ENCODE peak calls at places on chromosomes 11 and 22, in ten cellular contexts. Q is left ventricle myocardium inferior; M is progenitor cell of endocrine pancreas; G is neural progenitor cell; J is omental fat pad; X is endothelial cell; Z is CD4-positive, alpha-beta T cell; S is foreskin fibroblast; F is spleen; V is astrocyte of the spinal cord. I is an unnamed sample.

GRCh38 chr22:41683052-41683451 is 5.6 kb downstream of the SNU13 start:
- DNase-seq in X (no peak), F (peak), Q (no peak), Z (no peak), J (no peak), V (no peak), M (no peak), S (no peak), G (no peak), I (no peak)

GRCh38 chr11:102267602-102268001 is 49.7 kb upstream of the BIRC3 start:
- DNase-seq in F (no peak), J (no peak), S (peak), V (peak), Q (no peak), M (no peak), Z (no peak), X (no peak), G (no peak), I (no peak)

GRCh38 chr11:1749787-1750351 is 526 bp downstream of the IFITM10 start:
- DNase-seq in G (no peak), Z (no peak), F (peak), S (peak), X (no peak), M (no peak), Q (no peak), V (peak), J (no peak), I (peak)

GRCh38 chr11:75563978-75564552 is 2.0 kb downstream of the SERPINH1 start:
- DNase-seq in Z (no peak), M (peak), G (peak), V (peak), Q (peak), X (peak), S (peak), F (no peak), J (no peak), I (no peak)

GRCh38 chr11:113351490-113351889 is 36.1 kb upstream of the ANKK1 start:
- DNase-seq in F (no peak), M (no peak), G (no peak), Z (no peak), Q (no peak), V (no peak), X (no peak), S (no peak), J (no peak), I (no peak)

GRCh38 chr22:48535868-48536690 is 1291.6 kb downstream of the BRD1 start:
- DNase-seq in Q (no peak), F (no peak), V (no peak), G (no peak), J (no peak), Z (no peak), S (no peak), X (no peak), M (no peak), I (no peak)

GRCh38 chr22:26646158-26646557 is 11.2 kb upstream of the MIAT start:
- DNase-seq in Q (no peak), V (no peak), X (no peak), Z (no peak), S (peak), G (no peak), M (no peak), J (no peak), F (no peak), I (no peak)

GRCh38 chr11:134634897-134635831 is 223.1 kb upstream of the B3GAT1 start:
- DNase-seq in G (peak), Z (no peak), M (no peak), F (peak), J (no peak), V (no peak), Q (no peak), X (no peak), S (no peak), I (peak)

GRCh38 chr11:122229078-122229477 is 113.1 kb upstream of the BLID start:
- DNase-seq in Q (no peak), F (no peak), Z (no peak), J (no peak), X (no peak), S (peak), G (no peak), M (no peak), V (peak), I (no peak)

GRCh38 chr11:115504279-115505158 is at the start of gene CADM1:
- DNase-seq in G (peak), X (peak), Z (peak), M (peak), S (peak), Q (peak), F (peak), J (peak), V (peak), I (peak)

GRCh38 chr11:36306888-36307287 is 10.8 kb downstream of the PRR5L start:
- DNase-seq in S (peak), Z (no peak), Q (no peak), J (no peak), X (peak), V (peak), G (peak), F (no peak), M (no peak), I (no peak)

GRCh38 chr22:45757068-45757467 is 85.4 kb downstream of the ATXN10 start:
- DNase-seq in S (peak), G (peak), F (no peak), M (no peak), V (no peak), X (no peak), Z (no peak), Q (peak), J (no peak), I (no peak)

GRCh38 chr22:28882545-28882877 is 861 bp upstream of the ZNRF3 start:
- DNase-seq in J (no peak), Z (no peak), X (peak), F (no peak), G (no peak), V (peak), S (peak), M (no peak), Q (no peak), I (no peak)

GRCh38 chr22:30754971-30755759 is 60.5 kb downstream of the OSBP2 start:
- DNase-seq in G (peak), Z (peak), F (no peak), M (peak), V (peak), S (peak), J (peak), Q (peak), X (peak), I (no peak)

GRCh38 chr22:21632237-21632895 is at the start of gene CCDC116:
- DNase-seq in Z (peak), Q (no peak), S (no peak), G (peak), X (no peak), J (no peak), V (no peak), F (peak), M (no peak), I (peak)

GRCh38 chr11:130070109-130070828 is 575 bp downstream of the APLP2 start:
- DNase-seq in V (peak), F (peak), Q (peak), G (peak), J (no peak), X (peak), Z (peak), M (peak), S (peak), I (peak)

GRCh38 chr11:62918531-62918930 is 2.6 kb downstream of the CHRM1 start:
- DNase-seq in X (no peak), M (no peak), S (no peak), Q (no peak), Z (no peak), V (no peak), G (no peak), J (no peak), F (no peak), I (no peak)

GRCh38 chr22:40235418-40235817 is 57.7 kb downstream of the TNRC6B start:
- DNase-seq in G (no peak), M (no peak), Q (no peak), X (no peak), V (no peak), F (no peak), J (no peak), S (no peak), Z (no peak), I (no peak)

GRCh38 chr22:28116261-28116673 is 197.2 kb upstream of the PITPNB start:
- DNase-seq in J (no peak), X (no peak), Z (no peak), Q (peak), G (no peak), S (peak), V (peak), M (no peak), F (no peak), I (no peak)

GRCh38 chr11:68113986-68114385 is 7.2 kb downstream of the CHKA start:
- DNase-seq in G (no peak), Z (no peak), Q (no peak), F (no peak), X (no peak), M (no peak), V (no peak), J (no peak), S (peak), I (no peak)
- TF ChIP-seq CTCF in G (no peak), Z (no peak), Q (no peak), F (no peak), X (no peak), M (no peak), V (no peak), J (no peak), S (peak), I (no peak)

GRCh38 chr22:25567305-25567704 is 2.8 kb downstream of the GRK3 start:
- DNase-seq in Q (no peak), Z (no peak), S (no peak), M (no peak), F (no peak), X (no peak), V (no peak), G (no peak), J (no peak), I (no peak)
- TF ChIP-seq CTCF in Q (no peak), Z (no peak), S (no peak), M (no peak), F (no peak), X (no peak), V (no peak), G (no peak), J (no peak), I (no peak)

DNA sequence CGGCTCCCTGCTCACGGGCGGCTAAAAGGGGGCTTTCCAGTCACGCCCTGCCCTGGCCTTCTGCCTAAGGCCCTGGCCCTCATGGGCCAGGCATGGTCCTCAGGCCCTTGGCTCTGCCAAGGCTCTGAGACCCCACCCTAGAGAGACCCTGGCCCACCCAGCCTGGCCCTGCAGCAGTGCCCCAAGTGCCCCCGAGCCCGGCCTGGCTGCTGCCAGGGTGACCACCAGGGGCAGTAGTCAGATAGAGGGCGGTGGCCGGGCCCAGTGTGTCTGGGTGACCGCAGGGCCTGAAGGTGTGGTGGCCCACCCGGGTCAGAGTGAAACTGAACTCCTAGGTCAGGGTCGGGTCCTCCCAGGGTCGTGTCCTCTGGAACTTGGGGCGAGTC is 29.4 kb upstream of the CCDC188 start:
- DNase-seq in Q (no peak), G (peak), Z (no peak), S (no peak), F (no peak), X (peak), J (no peak), M (no peak), V (no peak), I (no peak)
- TF ChIP-seq CTCF in Q (peak), G (peak), Z (no peak), S (peak), F (no peak), X (peak), J (no peak), M (peak), V (peak), I (no peak)

GRCh38 chr11:20061766-20062165 is 98.5 kb downstream of the DBX1 start:
- DNase-seq in F (no peak), S (no peak), Z (no peak), Q (no peak), J (no peak), V (no peak), G (no peak), M (no peak), X (no peak), I (no peak)
- TF ChIP-seq CTCF in F (no peak), S (no peak), Z (no peak), Q (no peak), J (no peak), V (no peak), G (no peak), M (no peak), X (no peak), I (no peak)

DNA sequence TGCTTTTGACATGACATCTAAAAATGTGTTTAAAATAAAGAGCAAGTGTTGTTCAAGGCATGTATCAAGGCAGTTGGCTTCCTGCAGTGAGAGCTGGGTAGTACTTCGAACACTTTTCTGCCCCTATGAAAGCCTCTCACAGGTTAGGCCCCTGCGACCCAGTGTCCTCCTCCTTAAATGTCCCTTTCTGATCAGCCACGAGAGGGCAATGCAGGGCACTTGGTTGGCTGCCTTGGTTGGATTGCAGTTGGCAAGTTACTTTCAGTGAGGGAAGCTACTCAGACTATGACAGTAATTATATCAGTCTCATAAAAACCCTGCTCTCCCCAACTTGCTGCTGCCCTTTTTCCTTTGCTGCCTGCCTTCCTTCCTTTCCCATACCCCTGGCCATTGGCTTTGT is 743.8 kb downstream of the NTM start:
- DNase-seq in Z (no peak), F (no peak), V (no peak), M (peak), J (no peak), G (peak), X (peak), Q (no peak), S (peak), I (no peak)
- TF ChIP-seq CTCF in Z (no peak), F (no peak), V (peak), M (peak), J (no peak), G (peak), X (peak), Q (peak), S (peak), I (no peak)